ENCODE peak calls at places on chromosomes 6 and 20, in ten cellular contexts. G is A549, V is AG04450, H is H1, S is SK-N-SH, K is Peyer's patch, B is psoas muscle, I is mammary epithelial cell, R is heart left ventricle, O is RWPE2. P is an unnamed sample.

GRCh38 chr6:78883651-78884050 is 16.3 kb downstream of the IRAK1BP1 start:
- DNase-seq in R (no peak), I (peak; percentile 72), B (no peak), G (no peak), V (no peak), K (no peak), H (no peak), O (no peak), S (no peak), P (no peak)

GRCh38 chr6:47277702-47278101 is 32.0 kb downstream of the TNFRSF21 start:
- DNase-seq in V (no peak), O (no peak), I (no peak), G (no peak), K (no peak), R (no peak), S (no peak), H (no peak), B (no peak), P (no peak)

GRCh38 chr6:40286027-40286426 is 301.1 kb downstream of the LRFN2 start:
- DNase-seq in G (no peak), I (no peak), B (no peak), K (no peak), V (no peak), S (no peak), H (no peak), O (no peak), R (no peak), P (no peak)

GRCh38 chr20:51473256-51473655 is 69.3 kb downstream of the NFATC2 start:
- DNase-seq in V (no peak), B (no peak), S (no peak), O (peak; percentile 59), K (no peak), R (no peak), H (no peak), I (no peak), G (no peak), P (no peak)

GRCh38 chr6:53894086-53894485 is 99.3 kb downstream of the LRRC1 start:
- DNase-seq in S (no peak), O (no peak), B (no peak), R (no peak), I (peak; percentile 79), K (no peak), V (peak; percentile 6), H (no peak), G (no peak), P (no peak)

GRCh38 chr6:20681243-20681684 is 147.0 kb downstream of the CDKAL1 start:
- DNase-seq in G (no peak), H (no peak), S (no peak), I (no peak), B (no peak), O (no peak), R (no peak), K (no peak), V (no peak), P (no peak)

GRCh38 chr6:13484138-13484708 is 3.2 kb downstream of the GFOD1 start:
- DNase-seq in G (no peak), H (no peak), S (no peak), I (no peak), B (no peak), V (no peak), R (no peak), K (no peak), O (no peak), P (no peak)

GRCh38 chr20:23049933-23050838 is 714 bp upstream of the THBD start:
- DNase-seq in O (no peak), K (no peak), G (peak; percentile 72), B (peak; percentile 87), H (peak; percentile 79), S (no peak), V (no peak), R (peak; percentile 64), I (peak; percentile 47), P (peak; percentile 42)

GRCh38 chr20:57548177-57549058 is 12.5 kb upstream of the PCK1 start:
- DNase-seq in S (no peak), I (no peak), H (no peak), R (no peak), B (no peak), G (no peak), O (no peak), V (no peak), K (no peak), P (peak; percentile 8)

GRCh38 chr6:6633898-6634734 is 45.6 kb downstream of the LY86 start:
- DNase-seq in H (no peak), S (no peak), I (no peak), G (no peak), O (no peak), K (no peak), R (no peak), V (no peak), B (no peak), P (no peak)

GRCh38 chr20:36887779-36888133 is 11.8 kb downstream of the TLDC2 start:
- DNase-seq in K (no peak), H (no peak), B (no peak), G (no peak), V (no peak), O (no peak), I (no peak), R (no peak), S (no peak), P (peak; percentile 15)

GRCh38 chr20:1860446-1860845 is 34.8 kb upstream of the SIRPA start:
- DNase-seq in K (no peak), I (peak; percentile 82), R (no peak), G (no peak), B (no peak), V (no peak), O (no peak), S (no peak), H (no peak), P (no peak)

GRCh38 chr6:6811151-6812002 is 222.9 kb downstream of the LY86 start:
- DNase-seq in K (peak; percentile 18), I (peak; percentile 99), S (no peak), O (peak; percentile 92), G (peak; percentile 54), B (no peak), V (no peak), H (peak; percentile 57), R (peak; percentile 44), P (no peak)

GRCh38 chr6:158017621-158018369 is 36.1 kb downstream of the SYNJ2 start:
- DNase-seq in R (no peak), H (no peak), O (peak; percentile 25), G (no peak), S (no peak), I (no peak), K (no peak), V (no peak), B (no peak), P (no peak)
- H3K27ac ChIP-seq in R (peak overlapping the region; percentile 73), H (no peak overlapping the region), O (no peak overlapping the region), G (no peak overlapping the region), S (no peak overlapping the region), I (no peak overlapping the region), K (peak overlapping the region; percentile 48), V (peak overlapping the region; percentile 88), B (no peak overlapping the region), P (no peak overlapping the region)

GRCh38 chr6:129575378-129576118 is 134.4 kb downstream of the ARHGAP18 start:
- DNase-seq in R (no peak), B (no peak), H (no peak), K (no peak), O (no peak), G (peak; percentile 4), V (no peak), S (peak; percentile 9), I (peak; percentile 70), P (peak; percentile 78)
- H3K4me3 ChIP-seq in R (peak overlapping the region; percentile 25), B (peak overlapping the region; percentile 47), H (no peak overlapping the region), K (no peak overlapping the region), O (no peak overlapping the region), G (no peak overlapping the region), V (no peak overlapping the region), S (peak overlapping the region; percentile 23), I (no peak overlapping the region), P (no peak overlapping the region)

GRCh38 chr6:144219056-144219685 is 66.0 kb upstream of the UTRN start:
- DNase-seq in B (no peak), H (no peak), G (peak; percentile 18), I (peak; percentile 28), R (no peak), V (no peak), O (no peak), S (peak; percentile 34), K (no peak), P (peak; percentile 51)
- TF ChIP-seq CTCF in B (peak; percentile 61), H (peak; percentile 38), G (peak; percentile 56), I (peak; percentile 66), R (peak; percentile 57), V (peak; percentile 70), O (peak; percentile 86), S (peak; percentile 72), K (peak; percentile 64), P (peak; percentile 62)

GRCh38 chr6:112906737-112907136 is 559.6 kb downstream of the RFPL4B start:
- DNase-seq in I (no peak), R (peak; percentile 51), H (no peak), K (no peak), V (peak; percentile 63), S (peak; percentile 7), B (no peak), O (no peak), G (no peak), P (peak; percentile 18)
- H3K27ac ChIP-seq in I (no peak overlapping the region), R (peak overlapping the region; percentile 21), H (no peak overlapping the region), K (no peak overlapping the region), V (no peak overlapping the region), S (peak overlapping the region; percentile 82), B (no peak overlapping the region), O (no peak overlapping the region), G (no peak overlapping the region), P (no peak overlapping the region)

DNA sequence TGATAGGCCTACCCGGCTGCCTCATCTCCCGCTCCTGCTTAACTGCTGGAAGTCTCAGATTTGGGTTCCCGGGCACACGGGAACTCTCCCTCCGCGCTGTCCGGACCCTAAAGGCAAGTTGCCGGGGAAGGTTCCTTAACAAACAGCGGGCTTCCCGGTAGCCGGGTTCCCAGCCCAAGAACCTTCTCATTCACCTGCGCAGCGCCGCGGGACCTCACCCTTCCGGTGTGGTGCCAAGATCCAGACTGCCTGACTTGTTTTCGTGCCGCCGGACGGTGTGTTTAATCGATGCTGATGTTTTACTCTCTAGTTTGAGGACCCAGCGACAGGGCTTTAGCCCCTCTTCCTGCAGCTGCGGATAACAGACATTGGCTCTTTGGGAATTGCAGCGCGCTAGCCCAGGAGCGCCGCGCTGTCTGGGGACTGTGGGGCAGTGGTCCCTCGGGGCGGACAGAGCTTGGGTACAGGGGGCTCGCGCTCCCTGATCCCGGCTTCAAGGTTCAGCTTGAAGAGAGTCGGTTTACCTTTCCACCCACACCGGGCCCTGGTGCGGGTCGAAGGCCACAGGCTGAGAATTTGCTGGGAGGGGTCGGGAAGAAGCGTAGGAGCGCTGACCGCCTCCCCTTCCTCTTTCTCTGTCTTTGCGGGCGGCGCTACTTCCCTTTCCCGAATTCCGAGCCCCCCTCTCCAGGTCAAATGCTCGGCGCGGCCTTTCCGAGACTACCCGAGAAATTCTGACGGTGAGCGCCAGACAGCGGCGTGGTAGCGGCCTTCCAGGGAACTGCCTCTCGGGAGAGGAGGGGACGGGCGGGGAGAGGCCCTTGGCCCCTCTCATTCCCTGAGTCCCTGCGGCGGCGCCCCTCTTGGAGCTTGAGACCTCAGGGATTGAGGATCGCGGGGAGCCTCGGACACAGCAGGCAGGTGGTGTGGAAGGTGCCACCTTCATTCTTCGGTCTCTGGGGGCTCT is 17.2 kb downstream of the ABT1 start:
- DNase-seq in G (no peak), K (no peak), B (no peak), I (no peak), R (no peak), H (peak; percentile 68), V (no peak), S (peak; percentile 52), O (no peak), P (peak; percentile 37)
- H3K4me3 ChIP-seq in G (no peak overlapping the region), K (peak overlapping the region; percentile 24), B (peak overlapping the region; percentile 52), I (no peak overlapping the region), R (peak overlapping the region; percentile 34), H (peak overlapping the region; percentile 86), V (no peak overlapping the region), S (no peak overlapping the region), O (no peak overlapping the region), P (peak overlapping the region; percentile 30)